ENCODE peak calls at places on chromosomes 2 and 18, in six cellular contexts. One of them, this sample, is unnamed.

GRCh38 chr2:43478423-43479086 is 117.3 kb downstream of the THADA start:
- DNase-seq in fibroblast of lung: no peak
- DNase-seq in BJ: no peak
- DNase-seq in choroid plexus epithelial cell: no peak
- DNase-seq in neural progenitor cell: no peak
- DNase-seq in hepatocyte: no peak
- DNase-seq in this sample: no peak

GRCh38 chr2:4381049-4381448 is 677.7 kb downstream of the DCDC2C start:
- DNase-seq in fibroblast of lung: no peak
- DNase-seq in BJ: no peak
- DNase-seq in choroid plexus epithelial cell: no peak
- DNase-seq in neural progenitor cell: peak
- DNase-seq in hepatocyte: no peak
- DNase-seq in this sample: no peak

GRCh38 chr2:8134105-8134903 is 547.6 kb upstream of the ID2 start:
- DNase-seq in fibroblast of lung: no peak
- DNase-seq in BJ: no peak
- DNase-seq in choroid plexus epithelial cell: no peak
- DNase-seq in neural progenitor cell: no peak
- DNase-seq in hepatocyte: peak
- DNase-seq in this sample: no peak

GRCh38 chr18:23498877-23499570 is 4.3 kb upstream of the RMC1 start:
- DNase-seq in fibroblast of lung: peak
- DNase-seq in BJ: no peak
- DNase-seq in choroid plexus epithelial cell: peak
- DNase-seq in neural progenitor cell: peak
- DNase-seq in hepatocyte: peak
- DNase-seq in this sample: no peak

GRCh38 chr2:181368036-181368435 is 89.2 kb upstream of the ITGA4 start:
- DNase-seq in fibroblast of lung: no peak
- DNase-seq in BJ: no peak
- DNase-seq in choroid plexus epithelial cell: no peak
- DNase-seq in neural progenitor cell: no peak
- DNase-seq in hepatocyte: no peak
- DNase-seq in this sample: no peak

GRCh38 chr18:32333781-32334180 is 136.9 kb downstream of the GAREM1 start:
- DNase-seq in fibroblast of lung: no peak
- DNase-seq in BJ: no peak
- DNase-seq in choroid plexus epithelial cell: peak
- DNase-seq in neural progenitor cell: peak
- DNase-seq in hepatocyte: no peak
- DNase-seq in this sample: no peak

GRCh38 chr18:54416459-54416858 is 58.8 kb downstream of the C18orf54 start:
- DNase-seq in fibroblast of lung: peak
- DNase-seq in BJ: peak
- DNase-seq in choroid plexus epithelial cell: peak
- DNase-seq in neural progenitor cell: peak
- DNase-seq in hepatocyte: peak
- DNase-seq in this sample: peak

GRCh38 chr2:15278296-15278695 is 282.8 kb downstream of the NBAS start:
- DNase-seq in fibroblast of lung: no peak
- DNase-seq in BJ: no peak
- DNase-seq in choroid plexus epithelial cell: no peak
- DNase-seq in neural progenitor cell: no peak
- DNase-seq in hepatocyte: no peak
- DNase-seq in this sample: no peak

GRCh38 chr2:3464401-3465005 is 54.8 kb downstream of the ADI1 start:
- DNase-seq in fibroblast of lung: no peak
- DNase-seq in BJ: no peak
- DNase-seq in choroid plexus epithelial cell: no peak
- DNase-seq in neural progenitor cell: no peak
- DNase-seq in hepatocyte: no peak
- DNase-seq in this sample: no peak

GRCh38 chr18:39969813-39970494 is 1985.1 kb upstream of the PIK3C3 start:
- DNase-seq in fibroblast of lung: peak
- DNase-seq in BJ: no peak
- DNase-seq in choroid plexus epithelial cell: peak
- DNase-seq in neural progenitor cell: no peak
- DNase-seq in hepatocyte: no peak
- DNase-seq in this sample: no peak

GRCh38 chr2:234641086-234641485 is 144.2 kb upstream of the ARL4C start:
- DNase-seq in fibroblast of lung: no peak
- DNase-seq in BJ: no peak
- DNase-seq in choroid plexus epithelial cell: no peak
- DNase-seq in neural progenitor cell: no peak
- DNase-seq in hepatocyte: no peak
- DNase-seq in this sample: no peak

GRCh38 chr2:226869371-226869770 is 33.5 kb downstream of the RHBDD1 start:
- DNase-seq in fibroblast of lung: no peak
- DNase-seq in BJ: no peak
- DNase-seq in choroid plexus epithelial cell: peak
- DNase-seq in neural progenitor cell: no peak
- DNase-seq in hepatocyte: no peak
- DNase-seq in this sample: no peak

GRCh38 chr2:219362524-219363164 is 25.1 kb downstream of the DNPEP start:
- DNase-seq in fibroblast of lung: peak
- DNase-seq in BJ: peak
- DNase-seq in choroid plexus epithelial cell: peak
- DNase-seq in neural progenitor cell: no peak
- DNase-seq in hepatocyte: peak
- DNase-seq in this sample: peak

GRCh38 chr2:226638576-226638975 is 161.0 kb downstream of the IRS1 start:
- DNase-seq in fibroblast of lung: peak
- DNase-seq in BJ: no peak
- DNase-seq in choroid plexus epithelial cell: peak
- DNase-seq in neural progenitor cell: no peak
- DNase-seq in hepatocyte: no peak
- DNase-seq in this sample: no peak

GRCh38 chr2:67977464-67977863 is 85.3 kb downstream of the C1D start:
- DNase-seq in fibroblast of lung: no peak
- DNase-seq in BJ: no peak
- DNase-seq in choroid plexus epithelial cell: no peak
- DNase-seq in neural progenitor cell: no peak
- DNase-seq in hepatocyte: no peak
- DNase-seq in this sample: no peak

GRCh38 chr2:20668470-20668869 is 1.5 kb downstream of the GDF7 start:
- DNase-seq in fibroblast of lung: no peak
- DNase-seq in BJ: no peak
- DNase-seq in choroid plexus epithelial cell: no peak
- DNase-seq in neural progenitor cell: no peak
- DNase-seq in hepatocyte: no peak
- DNase-seq in this sample: no peak

GRCh38 chr2:176123483-176123843 is 944 bp downstream of the HOXD9 start:
- DNase-seq in fibroblast of lung: no peak
- DNase-seq in BJ: no peak
- DNase-seq in choroid plexus epithelial cell: no peak
- DNase-seq in neural progenitor cell: no peak
- DNase-seq in hepatocyte: no peak
- DNase-seq in this sample: no peak
- H3K4me3 ChIP-seq in fibroblast of lung: no peak
- H3K4me3 ChIP-seq in BJ: no peak
- H3K4me3 ChIP-seq in choroid plexus epithelial cell: no peak
- H3K4me3 ChIP-seq in neural progenitor cell: peak
- H3K4me3 ChIP-seq in hepatocyte: no peak
- H3K4me3 ChIP-seq in this sample: peak

GRCh38 chr18:75962177-75962576 is 532.9 kb downstream of the ZNF516 start:
- DNase-seq in fibroblast of lung: no peak
- DNase-seq in BJ: no peak
- DNase-seq in choroid plexus epithelial cell: no peak
- DNase-seq in neural progenitor cell: no peak
- DNase-seq in hepatocyte: no peak
- DNase-seq in this sample: no peak

GRCh38 chr18:75959150-75959549 is 531.6 kb upstream of the SMIM21 start:
- DNase-seq in fibroblast of lung: no peak
- DNase-seq in BJ: no peak
- DNase-seq in choroid plexus epithelial cell: no peak
- DNase-seq in neural progenitor cell: no peak
- DNase-seq in hepatocyte: no peak
- DNase-seq in this sample: no peak

DNA sequence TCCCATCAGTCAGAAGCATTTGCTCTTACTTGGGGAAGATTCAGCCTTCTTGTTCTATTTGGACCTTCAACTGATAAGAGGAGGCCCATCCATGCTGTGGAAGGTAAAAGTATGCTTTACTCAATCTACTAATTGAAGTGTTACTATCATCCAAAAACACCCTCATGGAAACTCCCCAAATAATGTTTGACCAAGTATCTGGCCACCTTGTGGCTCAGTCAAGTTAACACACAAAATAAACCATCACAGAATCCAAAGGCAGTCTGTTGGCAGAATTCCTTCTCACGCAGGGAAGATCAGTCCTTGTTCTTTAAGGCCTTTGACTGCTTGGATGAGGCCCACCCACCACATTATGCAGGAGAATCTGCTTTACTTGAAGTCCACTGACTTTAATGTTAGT is 531.2 kb upstream of the SMIM21 start:
- DNase-seq in fibroblast of lung: no peak
- DNase-seq in BJ: no peak
- DNase-seq in choroid plexus epithelial cell: no peak
- DNase-seq in neural progenitor cell: no peak
- DNase-seq in hepatocyte: no peak
- DNase-seq in this sample: no peak
- TF ChIP-seq CTCF in fibroblast of lung: no peak
- TF ChIP-seq CTCF in BJ: no peak
- TF ChIP-seq CTCF in choroid plexus epithelial cell: no peak
- TF ChIP-seq CTCF in neural progenitor cell: peak
- TF ChIP-seq CTCF in hepatocyte: no peak
- TF ChIP-seq CTCF in this sample: peak

DNA sequence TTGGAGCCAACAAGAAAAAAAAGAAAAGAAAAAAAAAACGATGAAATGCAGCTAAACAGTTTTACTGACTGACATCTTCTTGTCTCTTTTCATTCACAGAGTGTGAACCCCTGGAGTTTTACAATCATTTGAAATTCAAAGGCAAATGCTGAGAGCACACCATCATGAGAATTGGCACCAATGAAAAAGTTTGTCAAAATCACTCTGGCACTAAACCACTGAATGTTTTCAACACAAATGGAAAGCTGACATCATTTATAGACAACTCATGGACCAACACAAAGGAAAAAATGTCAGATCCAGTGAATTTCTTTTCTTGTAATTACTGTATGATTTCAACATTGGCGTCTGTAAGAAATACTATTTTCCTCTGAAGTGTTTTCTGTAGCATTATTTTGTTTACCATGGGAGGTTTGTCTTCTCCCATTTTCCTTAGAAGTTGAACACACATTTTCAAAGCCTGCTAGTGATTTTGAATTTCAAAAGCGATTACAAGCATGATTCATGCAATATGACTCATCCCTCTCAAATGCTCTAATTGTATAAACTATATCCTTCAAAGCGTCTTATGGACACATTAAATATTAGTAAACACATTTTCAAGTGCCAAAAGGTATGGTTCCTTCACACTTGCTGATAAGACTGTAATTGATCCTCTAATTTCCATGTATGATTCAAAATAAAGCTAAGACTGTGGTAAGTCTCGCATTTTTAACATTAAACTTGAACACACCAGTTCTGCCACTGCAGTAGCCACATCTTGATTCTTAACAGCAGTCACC is 513.1 kb downstream of the LRRTM4 start:
- DNase-seq in fibroblast of lung: peak
- DNase-seq in BJ: no peak
- DNase-seq in choroid plexus epithelial cell: peak
- DNase-seq in neural progenitor cell: no peak
- DNase-seq in hepatocyte: no peak
- DNase-seq in this sample: peak
- H3K4me3 ChIP-seq in fibroblast of lung: no peak
- H3K4me3 ChIP-seq in BJ: no peak
- H3K4me3 ChIP-seq in choroid plexus epithelial cell: no peak
- H3K4me3 ChIP-seq in neural progenitor cell: no peak
- H3K4me3 ChIP-seq in hepatocyte: no peak
- H3K4me3 ChIP-seq in this sample: no peak

DNA sequence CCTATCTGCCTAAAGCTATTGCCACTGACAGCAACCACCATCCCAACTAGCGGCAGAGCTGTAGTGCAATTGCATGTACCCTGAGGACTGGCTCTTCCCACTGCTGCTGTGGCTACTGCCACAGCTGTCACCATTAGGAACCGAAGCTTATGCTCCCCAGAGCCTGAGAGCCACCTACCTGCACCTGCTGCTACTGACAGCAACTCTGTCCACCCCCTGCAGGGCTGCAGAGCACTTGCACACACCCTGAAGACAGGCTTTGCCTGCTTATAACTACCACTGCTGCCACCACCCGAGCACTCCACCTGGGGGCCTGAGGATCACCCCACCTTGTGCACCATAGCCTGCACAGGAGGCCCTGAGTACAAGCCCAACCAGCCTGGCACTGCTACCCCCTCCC is 217.6 kb upstream of the FOSL2 start:
- DNase-seq in fibroblast of lung: no peak
- DNase-seq in BJ: no peak
- DNase-seq in choroid plexus epithelial cell: no peak
- DNase-seq in neural progenitor cell: no peak
- DNase-seq in hepatocyte: no peak
- DNase-seq in this sample: no peak
- TF ChIP-seq CTCF in fibroblast of lung: no peak
- TF ChIP-seq CTCF in BJ: no peak
- TF ChIP-seq CTCF in choroid plexus epithelial cell: no peak
- TF ChIP-seq CTCF in neural progenitor cell: no peak
- TF ChIP-seq CTCF in hepatocyte: no peak
- TF ChIP-seq CTCF in this sample: peak

DNA sequence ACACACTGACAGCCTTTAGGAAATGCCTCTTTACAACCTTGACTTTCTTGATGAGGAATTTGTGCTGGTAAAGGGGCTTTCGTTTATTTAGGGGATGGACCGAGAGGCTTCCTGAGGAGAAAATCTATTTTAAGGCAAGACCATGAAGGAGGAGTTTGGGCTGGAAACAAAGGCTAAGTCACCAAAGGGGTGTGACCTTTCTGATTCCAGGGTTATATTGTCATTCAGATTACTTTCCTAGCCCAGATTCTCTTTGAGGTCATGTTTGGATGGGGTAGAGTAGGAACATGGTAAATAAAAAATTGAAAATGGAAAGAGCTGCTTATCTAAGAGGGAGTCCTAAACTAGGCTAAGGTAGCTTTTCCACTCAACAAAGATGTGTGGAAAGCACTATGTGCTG is 77.1 kb upstream of the UGP2 start:
- DNase-seq in fibroblast of lung: no peak
- DNase-seq in BJ: no peak
- DNase-seq in choroid plexus epithelial cell: no peak
- DNase-seq in neural progenitor cell: no peak
- DNase-seq in hepatocyte: no peak
- DNase-seq in this sample: no peak
- H3K4me3 ChIP-seq in fibroblast of lung: no peak
- H3K4me3 ChIP-seq in BJ: no peak
- H3K4me3 ChIP-seq in choroid plexus epithelial cell: no peak
- H3K4me3 ChIP-seq in neural progenitor cell: no peak
- H3K4me3 ChIP-seq in hepatocyte: no peak
- H3K4me3 ChIP-seq in this sample: no peak

DNA sequence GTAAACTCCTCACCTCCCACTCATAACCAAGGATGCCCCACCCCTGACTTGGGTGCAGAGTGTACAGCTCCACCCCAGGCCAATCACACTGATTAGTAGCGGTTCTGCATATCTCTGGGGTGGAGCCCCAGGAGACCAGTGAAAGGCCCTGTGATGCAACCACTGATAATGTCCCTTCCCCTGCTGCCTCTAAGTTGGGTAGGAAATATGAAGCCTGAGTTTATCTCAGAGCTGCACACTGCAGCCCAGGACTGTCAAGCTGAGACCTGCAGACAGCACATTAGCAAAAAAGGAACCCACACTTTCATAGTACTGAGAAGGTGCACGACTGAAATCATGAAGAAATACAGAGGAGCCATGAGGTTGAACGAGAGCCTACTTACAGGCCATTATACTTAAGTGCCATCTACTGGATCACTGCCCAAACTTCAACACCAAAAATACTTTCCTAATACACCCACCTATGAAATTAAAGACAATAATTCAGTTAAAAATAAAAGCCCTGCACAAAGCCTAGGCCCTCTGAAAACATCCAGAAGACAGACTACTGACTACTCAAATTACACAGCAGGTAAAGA is 455.4 kb upstream of the LRRTM4 start:
- DNase-seq in fibroblast of lung: no peak
- DNase-seq in BJ: no peak
- DNase-seq in choroid plexus epithelial cell: no peak
- DNase-seq in neural progenitor cell: peak
- DNase-seq in hepatocyte: peak
- DNase-seq in this sample: peak
- TF ChIP-seq CTCF in fibroblast of lung: no peak
- TF ChIP-seq CTCF in BJ: no peak
- TF ChIP-seq CTCF in choroid plexus epithelial cell: no peak
- TF ChIP-seq CTCF in neural progenitor cell: peak
- TF ChIP-seq CTCF in hepatocyte: peak
- TF ChIP-seq CTCF in this sample: peak